ENCODE peak calls at places on chromosomes 1 and 21, in five cellular contexts. One of them, this sample, is unnamed.

GRCh38 chr1:228009828-228010775 is 3.3 kb downstream of the WNT3A start:
- DNase-seq in H9: no peak
- DNase-seq in neuronal stem cell: no peak
- DNase-seq in H1: no peak
- DNase-seq in mesenchymal stem cell: no peak
- DNase-seq in this sample: no peak

GRCh38 chr1:45983964-45984363 is 148.5 kb downstream of the PIK3R3 start:
- DNase-seq in H9: no peak
- DNase-seq in neuronal stem cell: no peak
- DNase-seq in H1: no peak
- DNase-seq in mesenchymal stem cell: no peak
- DNase-seq in this sample: no peak

GRCh38 chr1:6419803-6420593 is at the start of gene HES2:
- DNase-seq in H9: peak
- DNase-seq in neuronal stem cell: no peak
- DNase-seq in H1: no peak
- DNase-seq in mesenchymal stem cell: no peak
- DNase-seq in this sample: peak

GRCh38 chr1:232385221-232385620 is 244.7 kb downstream of the SIPA1L2 start:
- DNase-seq in H9: no peak
- DNase-seq in neuronal stem cell: no peak
- DNase-seq in H1: no peak
- DNase-seq in mesenchymal stem cell: peak
- DNase-seq in this sample: peak

GRCh38 chr21:42169758-42170157 is 49.2 kb upstream of the ABCG1 start:
- DNase-seq in H9: no peak
- DNase-seq in neuronal stem cell: no peak
- DNase-seq in H1: no peak
- DNase-seq in mesenchymal stem cell: no peak
- DNase-seq in this sample: no peak

GRCh38 chr1:64203420-64203819 is at the start of gene UBE2U:
- DNase-seq in H9: no peak
- DNase-seq in neuronal stem cell: no peak
- DNase-seq in H1: no peak
- DNase-seq in mesenchymal stem cell: no peak
- DNase-seq in this sample: peak

GRCh38 chr1:196516373-196516772 is 91.9 kb downstream of the KCNT2 start:
- DNase-seq in H9: no peak
- DNase-seq in neuronal stem cell: no peak
- DNase-seq in H1: no peak
- DNase-seq in mesenchymal stem cell: no peak
- DNase-seq in this sample: no peak

GRCh38 chr1:70509996-70510876 is 99.2 kb downstream of the CTH start:
- DNase-seq in H9: no peak
- DNase-seq in neuronal stem cell: peak
- DNase-seq in H1: no peak
- DNase-seq in mesenchymal stem cell: peak
- DNase-seq in this sample: peak

GRCh38 chr21:17789085-17789484 is 30.1 kb downstream of the C21orf91 start:
- DNase-seq in H9: no peak
- DNase-seq in neuronal stem cell: no peak
- DNase-seq in H1: no peak
- DNase-seq in mesenchymal stem cell: no peak
- DNase-seq in this sample: no peak

GRCh38 chr1:15620155-15620545 is 2.9 kb downstream of the DDI2 start:
- DNase-seq in H9: no peak
- DNase-seq in neuronal stem cell: no peak
- DNase-seq in H1: no peak
- DNase-seq in mesenchymal stem cell: peak
- DNase-seq in this sample: no peak

GRCh38 chr1:223490256-223490655 is 97.0 kb downstream of the CCDC185 start:
- DNase-seq in H9: no peak
- DNase-seq in neuronal stem cell: no peak
- DNase-seq in H1: no peak
- DNase-seq in mesenchymal stem cell: no peak
- DNase-seq in this sample: no peak
- H2BK12ac ChIP-seq in H9: no peak
- H2BK12ac ChIP-seq in neuronal stem cell: no peak
- H2BK12ac ChIP-seq in H1: no peak
- H2BK12ac ChIP-seq in mesenchymal stem cell: no peak
- H2BK12ac ChIP-seq in this sample: no peak

DNA sequence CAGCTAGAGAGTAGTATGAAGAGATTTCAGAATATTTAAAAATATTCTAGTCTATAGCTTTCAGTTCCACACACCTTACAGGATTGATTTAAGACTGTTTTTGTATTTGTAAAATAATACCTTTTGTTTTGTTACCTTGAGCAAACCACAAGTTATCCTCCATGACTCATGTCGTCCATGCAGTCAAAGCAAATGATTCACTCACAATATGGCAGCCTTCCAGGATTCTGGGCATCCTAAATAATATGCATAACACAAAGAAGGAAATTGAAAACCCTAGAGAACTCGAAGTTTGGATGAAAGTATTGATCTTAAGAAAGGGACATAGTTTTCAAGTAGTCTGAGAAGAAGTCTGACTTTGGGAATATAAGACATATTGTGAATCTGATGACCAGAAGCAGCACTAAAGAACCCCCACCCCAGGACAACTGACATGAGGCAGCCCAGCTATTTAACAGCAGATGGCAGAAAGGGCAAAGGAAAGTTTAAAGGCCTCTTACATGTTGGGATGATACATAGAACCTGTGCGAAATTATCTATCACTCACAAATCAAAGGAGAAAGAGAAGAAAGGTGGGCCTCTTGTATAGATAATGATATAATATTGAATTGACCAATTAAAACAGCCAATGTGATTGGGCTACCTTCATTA is 857.9 kb downstream of the BRINP3 start:
- DNase-seq in H9: no peak
- DNase-seq in neuronal stem cell: no peak
- DNase-seq in H1: no peak
- DNase-seq in mesenchymal stem cell: peak
- DNase-seq in this sample: no peak
- H2BK12ac ChIP-seq in H9: no peak
- H2BK12ac ChIP-seq in neuronal stem cell: no peak
- H2BK12ac ChIP-seq in H1: no peak
- H2BK12ac ChIP-seq in mesenchymal stem cell: no peak
- H2BK12ac ChIP-seq in this sample: no peak

DNA sequence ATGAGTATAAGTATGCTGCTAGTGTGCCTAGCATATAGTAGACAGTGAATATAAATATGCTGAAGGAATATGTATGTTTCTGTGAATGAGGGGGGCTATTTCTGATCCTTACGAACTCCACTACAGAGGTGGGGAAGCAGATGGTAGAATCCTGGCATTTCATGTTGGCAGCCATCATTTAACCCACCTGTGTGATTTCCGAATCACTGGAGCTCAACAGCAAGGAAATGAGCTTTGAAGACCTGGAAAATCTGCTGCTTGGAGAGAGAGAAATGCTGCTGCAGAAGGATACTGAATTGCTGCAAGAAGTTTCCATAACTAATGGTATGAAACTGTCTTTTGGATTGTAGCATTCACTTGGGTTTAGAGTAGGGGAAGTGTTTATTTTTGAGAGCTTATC is 83.5 kb downstream of the RABGAP1L start:
- DNase-seq in H9: no peak
- DNase-seq in neuronal stem cell: no peak
- DNase-seq in H1: no peak
- DNase-seq in mesenchymal stem cell: no peak
- DNase-seq in this sample: no peak
- H2BK12ac ChIP-seq in H9: no peak
- H2BK12ac ChIP-seq in neuronal stem cell: no peak
- H2BK12ac ChIP-seq in H1: no peak
- H2BK12ac ChIP-seq in mesenchymal stem cell: no peak
- H2BK12ac ChIP-seq in this sample: no peak

GRCh38 chr1:151361883-151362282 is 10.6 kb downstream of the SELENBP1 start:
- DNase-seq in H9: no peak
- DNase-seq in neuronal stem cell: no peak
- DNase-seq in H1: no peak
- DNase-seq in mesenchymal stem cell: no peak
- DNase-seq in this sample: no peak
- H2BK12ac ChIP-seq in H9: no peak
- H2BK12ac ChIP-seq in neuronal stem cell: no peak
- H2BK12ac ChIP-seq in H1: no peak
- H2BK12ac ChIP-seq in mesenchymal stem cell: no peak
- H2BK12ac ChIP-seq in this sample: no peak

DNA sequence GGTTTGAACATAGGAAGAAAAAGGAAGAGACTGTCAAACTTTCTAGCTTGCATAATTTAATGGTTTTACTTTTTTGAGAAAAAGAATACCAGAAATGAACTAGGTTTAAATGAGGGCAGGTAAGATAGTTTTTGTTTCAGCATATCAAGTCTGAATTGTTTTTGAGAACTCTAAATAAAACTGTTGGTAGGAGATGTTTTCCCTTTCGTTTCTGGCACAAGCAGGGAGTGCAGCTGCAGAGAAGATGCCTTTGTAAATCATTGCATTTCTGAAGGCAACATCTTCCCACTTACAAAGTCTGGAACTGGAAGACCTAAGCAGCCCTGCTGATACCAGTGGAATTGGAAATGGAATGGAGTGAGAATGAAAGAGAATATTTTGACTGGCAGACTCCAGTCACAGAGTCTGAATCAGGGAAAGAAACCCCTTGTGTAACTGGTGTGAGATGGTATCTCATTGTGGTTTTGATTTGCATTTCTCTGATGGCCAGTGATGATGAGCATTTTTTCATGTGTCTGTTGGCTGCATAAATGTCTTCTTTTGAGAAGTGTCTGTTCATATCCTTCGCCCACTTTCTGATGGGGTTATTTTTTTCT is 815.6 kb downstream of the LTN1 start:
- DNase-seq in H9: no peak
- DNase-seq in neuronal stem cell: no peak
- DNase-seq in H1: no peak
- DNase-seq in mesenchymal stem cell: peak
- DNase-seq in this sample: no peak
- H2BK12ac ChIP-seq in H9: no peak
- H2BK12ac ChIP-seq in neuronal stem cell: no peak
- H2BK12ac ChIP-seq in H1: no peak
- H2BK12ac ChIP-seq in mesenchymal stem cell: no peak
- H2BK12ac ChIP-seq in this sample: no peak

DNA sequence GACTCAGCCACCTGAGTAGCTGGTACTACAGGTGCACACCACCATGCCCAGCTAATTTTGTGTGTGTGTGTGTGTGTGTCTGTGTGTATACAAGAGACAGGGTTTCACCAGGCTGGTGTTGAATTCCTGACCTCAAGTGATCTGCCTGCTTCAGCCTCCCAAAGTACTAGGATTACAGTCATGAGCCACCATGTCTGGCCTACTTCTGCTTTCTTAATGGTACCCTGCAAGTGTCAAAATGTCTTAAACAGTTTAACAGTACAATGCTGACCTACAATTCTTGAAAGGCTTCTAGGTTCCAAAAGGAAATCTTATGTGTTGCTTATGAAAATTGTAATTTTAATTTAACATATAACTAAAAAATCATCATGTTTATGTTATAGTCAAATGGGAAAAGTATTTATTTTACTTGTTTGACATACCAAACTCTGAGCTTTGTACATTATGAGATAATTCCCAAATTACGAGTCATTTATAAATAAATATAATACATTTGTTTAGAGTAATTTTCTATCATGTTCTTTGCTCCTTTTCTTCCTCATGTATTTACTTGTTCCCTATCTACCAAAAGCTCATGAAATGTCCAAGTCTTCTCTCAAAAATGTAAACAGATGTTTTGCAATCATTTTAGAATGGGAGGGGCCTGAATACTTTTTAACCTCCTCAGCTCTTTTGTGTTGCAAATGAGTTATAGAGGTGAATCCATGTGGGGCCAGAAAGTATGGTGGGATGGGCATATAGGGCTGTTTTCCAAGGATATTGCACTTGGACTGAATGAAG is 8.5 kb upstream of the VCAM1 start:
- DNase-seq in H9: no peak
- DNase-seq in neuronal stem cell: no peak
- DNase-seq in H1: no peak
- DNase-seq in mesenchymal stem cell: peak
- DNase-seq in this sample: no peak
- H2BK12ac ChIP-seq in H9: no peak
- H2BK12ac ChIP-seq in neuronal stem cell: no peak
- H2BK12ac ChIP-seq in H1: no peak
- H2BK12ac ChIP-seq in mesenchymal stem cell: no peak
- H2BK12ac ChIP-seq in this sample: no peak

DNA sequence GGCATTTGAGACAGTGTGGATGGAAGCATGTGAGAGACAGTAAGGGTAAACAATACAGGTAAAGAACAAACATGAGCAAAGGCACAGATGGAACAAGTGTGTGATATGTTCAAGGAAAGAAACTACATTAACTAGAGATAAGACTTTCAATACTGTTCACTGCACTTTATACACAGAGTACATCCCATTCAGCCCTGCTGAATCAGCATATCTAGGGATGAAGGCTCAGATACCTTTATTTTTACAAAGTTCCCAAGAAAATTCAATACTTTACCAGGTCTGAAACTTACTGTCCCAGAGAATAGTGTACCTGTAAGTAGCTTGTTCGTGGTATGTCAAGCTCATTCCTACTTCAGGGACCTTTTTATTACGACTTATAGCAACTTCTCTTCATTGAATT is 122.5 kb downstream of the LHX4 start:
- DNase-seq in H9: no peak
- DNase-seq in neuronal stem cell: no peak
- DNase-seq in H1: no peak
- DNase-seq in mesenchymal stem cell: no peak
- DNase-seq in this sample: no peak
- H2BK12ac ChIP-seq in H9: no peak
- H2BK12ac ChIP-seq in neuronal stem cell: no peak
- H2BK12ac ChIP-seq in H1: no peak
- H2BK12ac ChIP-seq in mesenchymal stem cell: no peak
- H2BK12ac ChIP-seq in this sample: no peak

DNA sequence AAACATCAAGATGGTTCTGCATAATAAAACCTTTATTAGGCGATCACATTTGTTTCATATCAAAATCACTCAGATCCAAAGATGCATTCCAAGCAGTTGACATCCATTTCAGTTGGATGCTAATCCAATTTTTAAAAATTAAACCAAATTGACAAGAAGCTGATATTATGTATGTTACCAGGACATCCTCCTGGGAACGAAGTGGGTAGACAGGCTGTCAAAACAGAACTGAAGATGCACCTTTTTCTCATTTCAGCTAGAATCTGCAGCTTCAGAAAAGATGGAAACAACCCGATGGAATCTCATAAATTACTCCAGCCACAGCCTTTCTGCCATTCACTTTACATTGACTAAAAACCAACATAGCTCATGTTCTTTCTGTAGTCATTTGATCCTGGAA is 268.4 kb downstream of the PLPP3 start:
- DNase-seq in H9: no peak
- DNase-seq in neuronal stem cell: no peak
- DNase-seq in H1: no peak
- DNase-seq in mesenchymal stem cell: no peak
- DNase-seq in this sample: no peak
- H2BK12ac ChIP-seq in H9: no peak
- H2BK12ac ChIP-seq in neuronal stem cell: no peak
- H2BK12ac ChIP-seq in H1: no peak
- H2BK12ac ChIP-seq in mesenchymal stem cell: no peak
- H2BK12ac ChIP-seq in this sample: no peak